ENCODE peak calls at places on chromosomes 3 and 15, in five cellular contexts. W is progenitor cell of endocrine pancreas, Y is NCI-H1092, I is anterior cingulate cortex, L is GM12865. Q is an unnamed sample.

GRCh38 chr3:183202004-183202722 is 39.6 kb upstream of the LAMP3 start:
- DNase-seq in W (no peak), Y (no peak), I (no peak), L (no peak), Q (no peak)

GRCh38 chr3:184738982-184739381 is 27.1 kb upstream of the MAGEF1 start:
- DNase-seq in W (no peak), Y (no peak), I (no peak), L (no peak), Q (no peak)

GRCh38 chr3:109336272-109336957 is 931 bp downstream of the DPPA4 start:
- DNase-seq in W (no peak), Y (no peak), I (no peak), L (no peak), Q (no peak)

GRCh38 chr3:49518016-49518415 is 36.3 kb upstream of the BSN start:
- DNase-seq in W (no peak), Y (no peak), I (no peak), L (no peak), Q (no peak)

GRCh38 chr3:152348436-152349177 is 79.9 kb downstream of the MBNL1 start:
- DNase-seq in W (no peak), Y (no peak), I (no peak), L (no peak), Q (no peak)

GRCh38 chr3:32347286-32348125 is 44.1 kb upstream of the CMTM7 start:
- DNase-seq in W (no peak), Y (no peak), I (no peak), L (no peak), Q (no peak)

GRCh38 chr3:187935623-187936156 is 190.4 kb upstream of the BCL6 start:
- DNase-seq in W (no peak), Y (no peak), I (no peak), L (peak; percentile 85), Q (peak; percentile 67)

GRCh38 chr15:94400521-94401290 is 169.3 kb downstream of the MCTP2 start:
- DNase-seq in W (no peak), Y (no peak), I (no peak), L (no peak), Q (no peak)

GRCh38 chr3:171156455-171157005 is 130.0 kb upstream of the SLC2A2 start:
- DNase-seq in W (no peak), Y (no peak), I (no peak), L (no peak), Q (no peak)

GRCh38 chr15:60395276-60396011 is 2.3 kb downstream of the ANXA2 start:
- DNase-seq in W (no peak), Y (peak; percentile 22), I (no peak), L (no peak), Q (no peak)

GRCh38 chr15:99745687-99746086 is 12.4 kb upstream of the LYSMD4 start:
- DNase-seq in W (no peak), Y (no peak), I (no peak), L (no peak), Q (no peak)

GRCh38 chr15:66899555-66900350 is 165.6 kb upstream of the SMAD3 start:
- DNase-seq in W (no peak), Y (no peak), I (no peak), L (no peak), Q (no peak)

GRCh38 chr3:30663533-30664241 is 57.3 kb downstream of the TGFBR2 start:
- DNase-seq in W (no peak), Y (no peak), I (no peak), L (no peak), Q (no peak)

GRCh38 chr3:38738630-38739395 is 77.2 kb downstream of the SCN10A start:
- DNase-seq in W (peak; percentile 29), Y (peak; percentile 0), I (no peak), L (peak; percentile 41), Q (peak; percentile 52)

GRCh38 chr15:67107014-67107812 is 41.8 kb downstream of the SMAD3 start:
- DNase-seq in W (no peak), Y (no peak), I (no peak), L (peak; percentile 40), Q (no peak)

GRCh38 chr3:17955411-17955810 is 213.0 kb upstream of the TBC1D5 start:
- DNase-seq in W (no peak), Y (no peak), I (no peak), L (no peak), Q (no peak)

GRCh38 chr15:47844437-47844836 is 127.1 kb downstream of the SEMA6D start:
- DNase-seq in W (no peak), Y (no peak), I (no peak), L (no peak), Q (no peak)

GRCh38 chr3:2098398-2099027 is at the start of gene CNTN4:
- DNase-seq in W (peak; percentile 86), Y (peak; percentile 76), I (peak; percentile 61), L (peak; percentile 58), Q (peak; percentile 56)

Q was measured in GM10248.